ENCODE peak calls at places on chromosome X, in four cellular contexts. D is SK-N-SH, A is K562, I is H1. B is an unnamed sample.

GRCh38 chrX:17000751-17001150 is 54.3 kb downstream of the REPS2 start:
- DNase-seq in D (no peak), A (no peak), I (no peak), B (no peak)

GRCh38 chrX:24294619-24295018 is 19.2 kb downstream of the SUPT20HL2 start:
- DNase-seq in D (peak; percentile 31), A (no peak), I (peak; percentile 57), B (no peak)

GRCh38 chrX:131783555-131784338 is 239.4 kb upstream of the STK26 start:
- DNase-seq in D (no peak), A (no peak), I (no peak), B (peak; percentile 90)

GRCh38 chrX:48835524-48836329 is at the start of gene PCSK1N:
- DNase-seq in D (peak; percentile 94), A (no peak), I (no peak), B (no peak)

GRCh38 chrX:9378980-9379696 is 85.7 kb upstream of the TBL1X start:
- DNase-seq in D (no peak), A (no peak), I (no peak), B (no peak)

GRCh38 chrX:7943600-7944245 is 16.5 kb upstream of the PNPLA4 start:
- DNase-seq in D (no peak), A (no peak), I (no peak), B (no peak)

GRCh38 chrX:1713296-1713695 is 98.4 kb downstream of the ASMT start:
- DNase-seq in D (no peak), A (no peak), I (no peak), B (no peak)

GRCh38 chrX:150199803-150200202 is 163.3 kb upstream of the MAMLD1 start:
- DNase-seq in D (no peak), A (no peak), I (no peak), B (no peak)

GRCh38 chrX:136211766-136212556 is 39.2 kb downstream of the MAP7D3 start:
- DNase-seq in D (no peak), A (no peak), I (no peak), B (no peak)

GRCh38 chrX:49176421-49177326 is 5.0 kb downstream of the PLP2 start:
- DNase-seq in D (no peak), A (no peak), I (no peak), B (no peak)

GRCh38 chrX:151982217-151982616 is 7.7 kb upstream of the GABRE start:
- DNase-seq in D (no peak), A (no peak), I (no peak), B (no peak)

GRCh38 chrX:129933700-129934099 is 27.7 kb downstream of the UTP14A start:
- DNase-seq in D (no peak), A (no peak), I (no peak), B (no peak)

GRCh38 chrX:46268429-46268828 is 276.8 kb downstream of the ZNF674 start:
- DNase-seq in D (no peak), A (no peak), I (no peak), B (no peak)

GRCh38 chrX:1751781-1752180 is 136.9 kb downstream of the ASMT start:
- DNase-seq in D (no peak), A (no peak), I (no peak), B (no peak)

GRCh38 chrX:113892891-113893290 is 691.0 kb upstream of the HTR2C start:
- DNase-seq in D (no peak), A (no peak), I (no peak), B (no peak)

GRCh38 chrX:46327229-46328081 is 217.8 kb downstream of the ZNF674 start:
- DNase-seq in D (no peak), A (no peak), I (peak; percentile 56), B (no peak)

GRCh38 chrX:111164728-111165127 is 68.7 kb downstream of the PAK3 start:
- DNase-seq in D (peak; percentile 2), A (no peak), I (no peak), B (no peak)

GRCh38 chrX:143500751-143501150 is 16.5 kb downstream of the SPANXN3 start:
- DNase-seq in D (no peak), A (no peak), I (no peak), B (no peak)

GRCh38 chrX:70096052-70096451 is 33.8 kb downstream of the OTUD6A start:
- DNase-seq in D (no peak), A (peak; percentile 18), I (no peak), B (no peak)

GRCh38 chrX:41024755-41025154 is 60.5 kb upstream of the USP9X start:
- DNase-seq in D (no peak), A (no peak), I (no peak), B (no peak)

GRCh38 chrX:115650449-115650848 is 89.5 kb downstream of the PLS3 start:
- DNase-seq in D (no peak), A (no peak), I (no peak), B (no peak)

GRCh38 chrX:29432534-29432933 is 782.8 kb upstream of the MAGEB2 start:
- DNase-seq in D (no peak), A (no peak), I (no peak), B (no peak)

GRCh38 chrX:39534949-39535348 is 562.8 kb downstream of the BCOR start:
- DNase-seq in D (no peak), A (peak; percentile 13), I (no peak), B (no peak)

GRCh38 chrX:9604111-9604907 is 139.5 kb downstream of the TBL1X start:
- DNase-seq in D (no peak), A (no peak), I (no peak), B (no peak)

GRCh38 chrX:134727363-134727762 is 69.1 kb upstream of the PLAC1 start:
- DNase-seq in D (no peak), A (no peak), I (no peak), B (no peak)

GRCh38 chrX:108001218-108001814 is 19.1 kb upstream of the TEX13B start:
- DNase-seq in D (peak; percentile 19), A (peak; percentile 13), I (no peak), B (no peak)
- TF ChIP-seq NRF1 in D (no peak), A (no peak), I (no peak), B (no peak)

GRCh38 chrX:74506310-74507115 is 85.2 kb downstream of the SLC16A2 start:
- DNase-seq in D (no peak), A (no peak), I (no peak), B (peak; percentile 42)

GRCh38 chrX:74500555-74500954 is 79.3 kb downstream of the SLC16A2 start:
- DNase-seq in D (no peak), A (no peak), I (no peak), B (no peak)

GRCh38 chrX:74510401-74510800 is 89.1 kb downstream of the SLC16A2 start:
- DNase-seq in D (no peak), A (no peak), I (no peak), B (peak; percentile 19)

GRCh38 chrX:74509989-74510388 is 88.7 kb downstream of the SLC16A2 start:
- DNase-seq in D (no peak), A (no peak), I (no peak), B (no peak)

GRCh38 chrX:74505437-74505836 is 84.1 kb downstream of the SLC16A2 start:
- DNase-seq in D (no peak), A (no peak), I (no peak), B (no peak)
- TF ChIP-seq RAD21 in D (no peak), A (no peak), I (no peak), B (no peak)

DNA sequence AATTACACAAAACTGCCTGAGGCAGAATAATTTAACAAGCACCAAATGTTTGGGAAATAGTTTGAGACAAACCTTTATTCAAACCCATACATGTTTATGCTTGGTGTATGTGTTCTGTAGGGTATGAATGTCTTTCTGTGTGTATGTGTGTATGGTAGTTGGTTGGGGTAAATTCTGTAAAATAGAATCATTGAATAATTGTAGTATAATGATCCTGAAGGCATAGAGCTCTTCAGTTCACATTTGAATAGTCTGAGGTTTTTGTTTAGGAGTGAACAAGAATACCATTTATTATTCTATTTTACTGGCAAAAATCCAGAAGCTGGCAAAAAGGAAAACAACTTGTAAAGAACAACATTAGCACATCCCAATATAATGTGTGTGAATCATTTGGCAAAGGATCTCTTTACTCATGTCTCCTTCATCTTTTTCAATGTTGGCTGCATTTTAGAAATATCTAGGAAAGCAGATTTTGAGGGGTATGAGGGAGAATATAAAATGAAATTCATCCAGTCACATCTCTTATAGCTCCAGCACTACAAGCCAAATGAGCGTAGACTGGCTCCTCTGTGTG is 359.9 kb downstream of the CHIC1 start:
- DNase-seq in D (no peak), A (no peak), I (no peak), B (no peak)
- TF ChIP-seq NRF1 in D (no peak), A (no peak), I (no peak), B (no peak)

GRCh38 chrX:52608961-52609360 is 45.7 kb downstream of the SSX7 start:
- DNase-seq in D (no peak), A (no peak), I (no peak), B (no peak)
- TF ChIP-seq RAD21 in D (no peak), A (no peak), I (no peak), B (no peak)

GRCh38 chrX:105331244-105331643 is 110.8 kb upstream of the TEX13A start:
- DNase-seq in D (no peak), A (no peak), I (no peak), B (no peak)
- TF ChIP-seq NRF1 in D (no peak), A (no peak), I (no peak), B (no peak)